ENCODE peak calls at places on chromosomes 6 and 20, in eight cellular contexts. R is GM23248; Y is CD4-positive, alpha-beta T cell; X is upper lobe of right lung; H is fibroblast of lung; P is esophagus muscularis mucosa; B is tibial nerve; C is psoas muscle. S is an unnamed sample.

GRCh38 chr6:35973670-35974222 is 50.7 kb downstream of the SLC26A8 start:
- DNase-seq in Y (no peak), B (no peak), H (no peak), X (no peak), C (no peak), P (no peak), R (no peak), S (no peak)

GRCh38 chr6:36848658-36849441 is 9.6 kb upstream of the CPNE5 start:
- DNase-seq in H (no peak), C (no peak), R (peak; percentile 22), B (no peak), X (peak; percentile 86), P (no peak), Y (no peak), S (no peak)

GRCh38 chr6:106799008-106799952 is 169.9 kb downstream of the QRSL1 start:
- DNase-seq in P (no peak), H (peak; percentile 92), B (no peak), X (no peak), R (peak; percentile 19), C (no peak), Y (no peak), S (no peak)

GRCh38 chr20:48748556-48748955 is 79.2 kb downstream of the PREX1 start:
- DNase-seq in X (no peak), P (no peak), Y (no peak), B (no peak), C (no peak), H (no peak), R (no peak), S (no peak)

GRCh38 chr6:21099338-21100314 is 493.9 kb upstream of the SOX4 start:
- DNase-seq in X (no peak), B (no peak), Y (no peak), C (no peak), R (no peak), H (no peak), P (no peak), S (no peak)

GRCh38 chr6:36109092-36109491 is 21.2 kb upstream of the MAPK13 start:
- DNase-seq in X (no peak), P (peak; percentile 82), C (no peak), R (no peak), Y (peak; percentile 20), B (no peak), H (no peak), S (no peak)

GRCh38 chr6:22888147-22888831 is 318.9 kb downstream of the HDGFL1 start:
- DNase-seq in P (no peak), H (peak; percentile 75), C (no peak), B (no peak), X (no peak), Y (no peak), R (no peak), S (no peak)

GRCh38 chr20:59460352-59460751 is 144.0 kb upstream of the PHACTR3 start:
- DNase-seq in Y (no peak), H (no peak), X (no peak), C (no peak), R (no peak), B (no peak), P (no peak), S (no peak)

GRCh38 chr6:31661867-31662723 is 1.5 kb upstream of the C6orf47 start:
- DNase-seq in R (no peak), C (no peak), X (no peak), Y (no peak), P (no peak), H (no peak), B (no peak), S (no peak)

GRCh38 chr20:49868538-49868937 is 46.8 kb downstream of the SPATA2 start:
- DNase-seq in B (no peak), P (no peak), R (no peak), H (no peak), C (no peak), Y (no peak), X (no peak), S (no peak)

GRCh38 chr6:155377061-155377460 is 62.8 kb upstream of the TFB1M start:
- DNase-seq in R (peak; percentile 88), P (no peak), C (no peak), H (peak; percentile 97), Y (no peak), B (no peak), X (no peak), S (no peak)

GRCh38 chr6:74731921-74732320 is 473.9 kb downstream of the COL12A1 start:
- DNase-seq in Y (no peak), C (no peak), B (no peak), P (no peak), H (peak; percentile 92), R (peak; percentile 63), X (no peak), S (no peak)

GRCh38 chr20:33392016-33392415 is 9.3 kb downstream of the CDK5RAP1 start:
- DNase-seq in X (no peak), B (no peak), H (peak; percentile 78), P (no peak), C (no peak), Y (no peak), R (peak; percentile 89), S (no peak)

GRCh38 chr6:133609404-133610270 is 279.3 kb upstream of the TCF21 start:
- DNase-seq in Y (no peak), C (no peak), R (peak; percentile 98), B (no peak), X (no peak), H (peak; percentile 99), P (no peak), S (no peak)

GRCh38 chr20:24305366-24305765 is 164.1 kb upstream of the SYNDIG1 start:
- DNase-seq in P (no peak), C (no peak), Y (no peak), R (no peak), B (no peak), H (no peak), X (no peak), S (no peak)

GRCh38 chr6:109456710-109457595 is 1.4 kb upstream of the MICAL1 start:
- DNase-seq in Y (no peak), B (peak; percentile 54), H (peak; percentile 59), X (no peak), R (peak; percentile 94), C (peak; percentile 86), P (no peak), S (no peak)

GRCh38 chr6:44011350-44011925 is 115.8 kb downstream of the MRPL14 start:
- DNase-seq in P (no peak), X (no peak), H (peak; percentile 60), R (peak; percentile 43), B (no peak), C (no peak), Y (no peak), S (no peak)

GRCh38 chr20:20206788-20207187 is 154.5 kb downstream of the CFAP61 start:
- DNase-seq in H (no peak), Y (no peak), P (no peak), R (no peak), C (no peak), X (no peak), B (no peak), S (no peak)
- H3K27ac ChIP-seq in H (no peak overlapping the region), Y (no peak overlapping the region), P (no peak overlapping the region), R (no peak overlapping the region), C (no peak overlapping the region), X (no peak overlapping the region), B (no peak overlapping the region), S (no peak overlapping the region)

GRCh38 chr20:4613718-4614620 is 107.7 kb upstream of the PRND start:
- DNase-seq in Y (peak; percentile 60), R (peak; percentile 77), X (no peak), C (no peak), P (peak; percentile 91), B (peak; percentile 83), H (peak; percentile 87), S (peak; percentile 82)
- H3K27ac ChIP-seq in Y (no peak overlapping the region), R (no peak overlapping the region), X (no peak overlapping the region), C (peak overlapping the region; percentile 64), P (no peak overlapping the region), B (peak overlapping the region; percentile 56), H (no peak overlapping the region), S (peak overlapping the region; percentile 95)

GRCh38 chr6:81938014-81938761 is 185.7 kb upstream of the TENT5A start:
- DNase-seq in X (no peak), Y (no peak), H (peak; percentile 99), P (no peak), B (no peak), R (peak; percentile 92), C (no peak), S (no peak)
- H3K27ac ChIP-seq in X (no peak overlapping the region), Y (no peak overlapping the region), H (peak overlapping the region; percentile 15), P (no peak overlapping the region), B (no peak overlapping the region), R (peak overlapping the region; percentile 77), C (no peak overlapping the region), S (no peak overlapping the region)

DNA sequence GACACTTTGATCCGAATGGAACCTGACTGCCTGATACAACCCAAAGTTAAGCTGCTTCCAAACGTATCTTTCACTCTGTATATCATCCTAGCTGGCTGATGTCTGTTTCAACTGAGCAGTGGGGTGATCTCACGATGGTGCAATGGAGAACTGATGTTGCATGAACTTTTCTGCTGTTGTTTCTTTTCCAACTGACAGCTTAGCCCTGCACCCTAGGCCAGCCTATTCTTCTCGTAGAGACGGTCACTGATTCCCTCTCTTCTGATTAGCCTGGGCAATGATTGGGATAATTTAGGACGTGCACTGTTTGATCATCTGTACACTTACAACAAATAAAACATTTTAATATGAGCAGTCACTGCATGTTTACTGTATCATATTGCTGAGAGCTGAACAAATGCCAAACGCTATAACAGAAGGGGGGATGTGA is 184.9 kb downstream of the ZNF217 start:
- DNase-seq in Y (no peak), B (no peak), H (no peak), X (no peak), C (no peak), P (no peak), R (peak; percentile 68), S (no peak)
- H3K27ac ChIP-seq in Y (no peak overlapping the region), B (no peak overlapping the region), H (no peak overlapping the region), X (no peak overlapping the region), C (no peak overlapping the region), P (no peak overlapping the region), R (peak overlapping the region; percentile 33), S (no peak overlapping the region)

DNA sequence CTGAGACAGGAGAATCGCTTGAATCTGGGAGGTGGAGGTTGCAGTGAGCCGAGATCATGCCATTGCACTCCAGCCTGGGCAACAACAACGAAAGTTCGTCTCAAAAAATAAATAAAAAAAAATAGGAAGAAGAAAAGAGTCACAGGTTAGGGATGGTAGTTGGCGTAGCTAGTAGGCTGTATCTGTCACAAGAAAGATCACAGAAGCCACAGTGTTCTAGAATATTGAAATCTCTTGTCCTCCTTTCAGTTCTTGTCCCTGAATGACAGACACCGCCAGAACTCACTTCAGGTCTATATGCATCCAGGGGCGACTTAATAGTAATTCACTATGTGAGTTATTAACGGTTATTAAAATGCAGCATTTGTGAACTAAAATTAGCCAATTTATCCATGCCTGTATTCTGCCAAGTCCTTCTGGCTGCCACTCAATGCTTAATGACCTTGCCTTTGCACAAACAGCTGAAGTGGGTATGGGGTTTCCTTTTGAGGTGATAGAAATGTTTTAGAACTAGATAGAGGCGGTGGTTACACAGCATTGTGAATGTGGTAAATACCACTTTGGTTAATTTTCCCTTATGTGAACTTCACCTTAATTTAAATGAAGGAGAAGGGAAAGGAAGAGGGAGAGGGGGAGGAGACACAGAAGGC is 41.3 kb upstream of the ZMYND8 start:
- DNase-seq in Y (no peak), R (no peak), H (no peak), B (no peak), P (no peak), X (no peak), C (no peak), S (no peak)
- H3K27ac ChIP-seq in Y (no peak overlapping the region), R (no peak overlapping the region), H (no peak overlapping the region), B (no peak overlapping the region), P (no peak overlapping the region), X (no peak overlapping the region), C (peak overlapping the region; percentile 62), S (no peak overlapping the region)

GRCh38 chr6:132236744-132237143 is 164.5 kb downstream of the MOXD1 start:
- DNase-seq in P (no peak), H (peak; percentile 62), X (no peak), C (no peak), R (peak; percentile 72), B (no peak), Y (no peak), S (no peak)
- H3K27ac ChIP-seq in P (no peak overlapping the region), H (no peak overlapping the region), X (no peak overlapping the region), C (no peak overlapping the region), R (peak overlapping the region; percentile 55), B (no peak overlapping the region), Y (no peak overlapping the region), S (no peak overlapping the region)